ENCODE peak calls at places on chromosomes 16 and 17, in seven cellular contexts. D, K, B, P, Q, T and G are unnamed samples.

GRCh38 chr17:33115351-33115750 is 123.7 kb downstream of the SPACA3 start:
- DNase-seq in D (no peak), B (no peak), K (no peak), P (no peak), Q (no peak), T (no peak), G (no peak)

GRCh38 chr17:692116-692515 is 22.5 kb downstream of the VPS53 start:
- DNase-seq in K (peak), P (no peak), B (no peak), D (no peak), Q (no peak), T (no peak), G (no peak)

GRCh38 chr17:76217081-76217480 is 23.2 kb downstream of the RNF157 start:
- DNase-seq in P (no peak), K (no peak), T (no peak), D (no peak), Q (no peak), B (no peak), G (no peak)

GRCh38 chr17:64441772-64442549 is 7.0 kb upstream of the MILR1 start:
- DNase-seq in P (peak), D (no peak), K (no peak), B (no peak), T (peak), Q (no peak), G (no peak)

GRCh38 chr16:46859719-46860152 is 24.4 kb upstream of the GPT2 start:
- DNase-seq in Q (no peak), T (peak), D (no peak), B (no peak), P (peak), K (no peak), G (no peak)

GRCh38 chr16:86259499-86259898 is 250.8 kb upstream of the FOXF1 start:
- DNase-seq in P (no peak), K (no peak), B (no peak), Q (no peak), T (no peak), D (no peak), G (no peak)

GRCh38 chr16:1220841-1221627 is 4.0 kb downstream of the TPSG1 start:
- DNase-seq in D (no peak), T (no peak), K (no peak), Q (no peak), B (no peak), P (no peak), G (no peak)

GRCh38 chr17:83055911-83056582 is 23.4 kb upstream of the METRNL start:
- DNase-seq in T (no peak), D (no peak), Q (no peak), P (peak), K (peak), B (no peak), G (no peak)

GRCh38 chr17:81814748-81815645 is 11.0 kb downstream of the GCGR start:
- DNase-seq in K (no peak), Q (no peak), D (no peak), P (peak), T (no peak), B (no peak), G (no peak)

GRCh38 chr16:89918453-89919347 is at the start of gene MC1R:
- DNase-seq in D (peak), P (peak), T (no peak), K (no peak), Q (no peak), B (no peak), G (no peak)

GRCh38 chr17:27555364-27555763 is 75.6 kb upstream of the LGALS9 start:
- DNase-seq in B (no peak), Q (no peak), P (no peak), D (no peak), K (no peak), T (no peak), G (no peak)

GRCh38 chr17:6643460-6644125 is 2.7 kb downstream of the TXNDC17 start:
- DNase-seq in K (peak), D (no peak), B (no peak), Q (no peak), P (no peak), T (no peak), G (no peak)

GRCh38 chr17:58504826-58505351 is 9.5 kb downstream of the MTMR4 start:
- DNase-seq in B (no peak), P (no peak), D (peak), T (no peak), Q (no peak), K (no peak), G (no peak)

GRCh38 chr17:63578769-63579111 is 22.0 kb upstream of the TACO1 start:
- DNase-seq in Q (no peak), P (no peak), D (no peak), T (no peak), B (no peak), K (no peak), G (no peak)

GRCh38 chr17:49497147-49498036 is 2.3 kb downstream of the NGFR start:
- DNase-seq in Q (no peak), D (no peak), P (peak), B (no peak), K (no peak), T (no peak), G (no peak)

GRCh38 chr16:1049976-1050247 is 22.6 kb upstream of the SSTR5 start:
- DNase-seq in D (no peak), K (no peak), P (no peak), Q (no peak), T (no peak), B (no peak), G (no peak)

GRCh38 chr17:66715745-66716156 is 119.2 kb upstream of the CACNG5 start:
- DNase-seq in B (no peak), K (no peak), Q (no peak), P (peak), D (peak), T (peak), G (no peak)

GRCh38 chr17:43719578-43719977 is 39.0 kb downstream of the SOST start:
- DNase-seq in K (no peak), Q (no peak), T (no peak), D (no peak), B (no peak), P (no peak), G (no peak)

GRCh38 chr16:78606572-78606971 is 507.1 kb downstream of the WWOX start:
- DNase-seq in T (no peak), K (no peak), P (no peak), B (no peak), Q (no peak), D (no peak), G (no peak)

GRCh38 chr17:18981642-18982424 is 22.7 kb downstream of the FAM83G start:
- DNase-seq in P (peak), B (no peak), K (no peak), T (peak), Q (no peak), D (no peak), G (no peak)

GRCh38 chr17:27285501-27285900 is 8.4 kb upstream of the WSB1 start:
- DNase-seq in B (no peak), T (no peak), D (no peak), Q (no peak), P (no peak), K (no peak), G (no peak)